ENCODE peak calls at places on chromosomes 3 and 15, in four cellular contexts. One of them, this sample, is unnamed.

GRCh38 chr3:115704661-115705338 is 81.5 kb downstream of the GAP43 start:
- DNase-seq in stimulated activated CD4-positive, alpha-beta T cell treated with anti-CD3 and anti-CD28 coated beads, Interleukin-4, amount 100 ng/mL, for 1 hour: no peak
- DNase-seq in ovary: no peak
- DNase-seq in posterior cingulate gyrus: no peak
- DNase-seq in this sample: no peak

GRCh38 chr15:80480909-80481308 is 76.7 kb downstream of the ARNT2 start:
- DNase-seq in stimulated activated CD4-positive, alpha-beta T cell treated with anti-CD3 and anti-CD28 coated beads, Interleukin-4, amount 100 ng/mL, for 1 hour: no peak
- DNase-seq in ovary: peak; percentile 51
- DNase-seq in posterior cingulate gyrus: peak; percentile 35
- DNase-seq in this sample: no peak

GRCh38 chr3:114660808-114661207 is 367.0 kb downstream of the TIGIT start:
- DNase-seq in stimulated activated CD4-positive, alpha-beta T cell treated with anti-CD3 and anti-CD28 coated beads, Interleukin-4, amount 100 ng/mL, for 1 hour: no peak
- DNase-seq in ovary: no peak
- DNase-seq in posterior cingulate gyrus: no peak
- DNase-seq in this sample: no peak

GRCh38 chr15:97955529-97955928 is 5.0 kb upstream of the ARRDC4 start:
- DNase-seq in stimulated activated CD4-positive, alpha-beta T cell treated with anti-CD3 and anti-CD28 coated beads, Interleukin-4, amount 100 ng/mL, for 1 hour: no peak
- DNase-seq in ovary: no peak
- DNase-seq in posterior cingulate gyrus: no peak
- DNase-seq in this sample: no peak

GRCh38 chr15:64883997-64884511 is 27.6 kb upstream of the ANKDD1A start:
- DNase-seq in stimulated activated CD4-positive, alpha-beta T cell treated with anti-CD3 and anti-CD28 coated beads, Interleukin-4, amount 100 ng/mL, for 1 hour: peak; percentile 83
- DNase-seq in ovary: no peak
- DNase-seq in posterior cingulate gyrus: peak; percentile 30
- DNase-seq in this sample: peak; percentile 41

GRCh38 chr3:184756151-184756681 is 44.4 kb upstream of the MAGEF1 start:
- DNase-seq in stimulated activated CD4-positive, alpha-beta T cell treated with anti-CD3 and anti-CD28 coated beads, Interleukin-4, amount 100 ng/mL, for 1 hour: no peak
- DNase-seq in ovary: no peak
- DNase-seq in posterior cingulate gyrus: no peak
- DNase-seq in this sample: peak; percentile 37

GRCh38 chr3:177729939-177730700 is 532.8 kb upstream of the TBL1XR1 start:
- DNase-seq in stimulated activated CD4-positive, alpha-beta T cell treated with anti-CD3 and anti-CD28 coated beads, Interleukin-4, amount 100 ng/mL, for 1 hour: no peak
- DNase-seq in ovary: no peak
- DNase-seq in posterior cingulate gyrus: no peak
- DNase-seq in this sample: no peak

GRCh38 chr3:137763594-137763938 is 549 bp upstream of the SOX14 start:
- DNase-seq in stimulated activated CD4-positive, alpha-beta T cell treated with anti-CD3 and anti-CD28 coated beads, Interleukin-4, amount 100 ng/mL, for 1 hour: no peak
- DNase-seq in ovary: no peak
- DNase-seq in posterior cingulate gyrus: no peak
- DNase-seq in this sample: peak; percentile 16

GRCh38 chr3:98733778-98734281 is 29.3 kb upstream of the ST3GAL6 start:
- DNase-seq in stimulated activated CD4-positive, alpha-beta T cell treated with anti-CD3 and anti-CD28 coated beads, Interleukin-4, amount 100 ng/mL, for 1 hour: no peak
- DNase-seq in ovary: no peak
- DNase-seq in posterior cingulate gyrus: no peak
- DNase-seq in this sample: no peak

GRCh38 chr15:82294061-82294690 is 31.6 kb downstream of the SAXO2 start:
- DNase-seq in stimulated activated CD4-positive, alpha-beta T cell treated with anti-CD3 and anti-CD28 coated beads, Interleukin-4, amount 100 ng/mL, for 1 hour: no peak
- DNase-seq in ovary: no peak
- DNase-seq in posterior cingulate gyrus: no peak
- DNase-seq in this sample: no peak

GRCh38 chr15:82850242-82850591 is 40.8 kb downstream of the WHAMM start:
- DNase-seq in stimulated activated CD4-positive, alpha-beta T cell treated with anti-CD3 and anti-CD28 coated beads, Interleukin-4, amount 100 ng/mL, for 1 hour: no peak
- DNase-seq in ovary: no peak
- DNase-seq in posterior cingulate gyrus: peak; percentile 30
- DNase-seq in this sample: no peak

GRCh38 chr15:37001436-37001835 is 98.9 kb downstream of the MEIS2 start:
- DNase-seq in stimulated activated CD4-positive, alpha-beta T cell treated with anti-CD3 and anti-CD28 coated beads, Interleukin-4, amount 100 ng/mL, for 1 hour: no peak
- DNase-seq in ovary: no peak
- DNase-seq in posterior cingulate gyrus: no peak
- DNase-seq in this sample: no peak